ENCODE peak calls at places on chromosomes 11 and 22, in eight cellular contexts. S is H1, Y is neural progenitor cell, M is MM.1S, Q is RWPE2, O is bronchial epithelial cell, C is pancreas, U is lower lobe of right lung. J is an unnamed sample.

GRCh38 chr11:116773203-116774112 is 671 bp upstream of the BUD13 start:
- DNase-seq in S (no peak), Y (no peak), M (no peak), Q (no peak), O (peak; percentile 47), C (no peak), U (no peak), J (no peak)

GRCh38 chr22:19422440-19423301 is 8.9 kb downstream of the HIRA start:
- DNase-seq in S (no peak), Y (no peak), M (no peak), Q (no peak), O (no peak), C (no peak), U (no peak), J (peak; percentile 69)

GRCh38 chr11:123437236-123437979 is 7.3 kb downstream of the GRAMD1B start:
- DNase-seq in S (no peak), Y (no peak), M (no peak), Q (no peak), O (no peak), C (no peak), U (no peak), J (no peak)

GRCh38 chr11:10400856-10401255 is 54.2 kb upstream of the AMPD3 start:
- DNase-seq in S (no peak), Y (no peak), M (peak; percentile 71), Q (no peak), O (no peak), C (no peak), U (no peak), J (no peak)

GRCh38 chr11:121421149-121421906 is 30.8 kb upstream of the SORL1 start:
- DNase-seq in S (no peak), Y (no peak), M (no peak), Q (no peak), O (peak; percentile 29), C (no peak), U (no peak), J (no peak)

GRCh38 chr11:32088117-32088941 is 2.5 kb upstream of the RCN1 start:
- DNase-seq in S (no peak), Y (no peak), M (peak; percentile 48), Q (no peak), O (peak; percentile 85), C (peak; percentile 43), U (no peak), J (no peak)

GRCh38 chr22:46336119-46337078 is 885 bp downstream of the TRMU start:
- DNase-seq in S (no peak), Y (peak; percentile 70), M (peak; percentile 25), Q (no peak), O (peak; percentile 26), C (no peak), U (peak; percentile 59), J (no peak)

GRCh38 chr11:125371451-125371935 is 124.6 kb downstream of the FEZ1 start:
- DNase-seq in S (peak; percentile 88), Y (peak; percentile 96), M (no peak), Q (no peak), O (no peak), C (no peak), U (no peak), J (peak; percentile 39)

GRCh38 chr22:42074153-42074750 is at the start of gene PHETA2:
- DNase-seq in S (peak; percentile 67), Y (peak; percentile 32), M (no peak), Q (no peak), O (no peak), C (peak; percentile 49), U (peak; percentile 77), J (no peak)

GRCh38 chr11:61298663-61299244 is 3.6 kb upstream of the VWCE start:
- DNase-seq in S (no peak), Y (no peak), M (no peak), Q (no peak), O (no peak), C (no peak), U (no peak), J (no peak)

GRCh38 chr22:38327805-38328204 is 10.6 kb upstream of the CSNK1E start:
- DNase-seq in S (no peak), Y (no peak), M (no peak), Q (peak; percentile 88), O (peak; percentile 95), C (no peak), U (no peak), J (no peak)

GRCh38 chr11:75334976-75335375 is 16.5 kb downstream of the ARRB1 start:
- DNase-seq in S (no peak), Y (peak; percentile 41), M (no peak), Q (no peak), O (no peak), C (no peak), U (no peak), J (no peak)

GRCh38 chr11:61058583-61059259 is 43.6 kb upstream of the CD5 start:
- DNase-seq in S (no peak), Y (no peak), M (no peak), Q (peak; percentile 5), O (no peak), C (no peak), U (no peak), J (no peak)

GRCh38 chr22:44901301-44901700 is 108.5 kb downstream of the PHF21B start:
- DNase-seq in S (no peak), Y (no peak), M (no peak), Q (no peak), O (no peak), C (no peak), U (no peak), J (peak; percentile 7)

GRCh38 chr11:67983916-67984315 is 20.0 kb downstream of the UNC93B1 start:
- DNase-seq in S (no peak), Y (no peak), M (no peak), Q (no peak), O (no peak), C (no peak), U (no peak), J (no peak)

GRCh38 chr11:58577441-58578135 is 1.3 kb upstream of the ZFP91 start:
- DNase-seq in S (peak; percentile 74), Y (peak; percentile 61), M (peak; percentile 95), Q (no peak), O (peak; percentile 88), C (no peak), U (peak; percentile 80), J (peak; percentile 93)

GRCh38 chr11:72951193-72951592 is 137.0 kb downstream of the ATG16L2 start:
- DNase-seq in S (no peak), Y (no peak), M (no peak), Q (no peak), O (peak; percentile 77), C (no peak), U (peak; percentile 51), J (no peak)

DNA sequence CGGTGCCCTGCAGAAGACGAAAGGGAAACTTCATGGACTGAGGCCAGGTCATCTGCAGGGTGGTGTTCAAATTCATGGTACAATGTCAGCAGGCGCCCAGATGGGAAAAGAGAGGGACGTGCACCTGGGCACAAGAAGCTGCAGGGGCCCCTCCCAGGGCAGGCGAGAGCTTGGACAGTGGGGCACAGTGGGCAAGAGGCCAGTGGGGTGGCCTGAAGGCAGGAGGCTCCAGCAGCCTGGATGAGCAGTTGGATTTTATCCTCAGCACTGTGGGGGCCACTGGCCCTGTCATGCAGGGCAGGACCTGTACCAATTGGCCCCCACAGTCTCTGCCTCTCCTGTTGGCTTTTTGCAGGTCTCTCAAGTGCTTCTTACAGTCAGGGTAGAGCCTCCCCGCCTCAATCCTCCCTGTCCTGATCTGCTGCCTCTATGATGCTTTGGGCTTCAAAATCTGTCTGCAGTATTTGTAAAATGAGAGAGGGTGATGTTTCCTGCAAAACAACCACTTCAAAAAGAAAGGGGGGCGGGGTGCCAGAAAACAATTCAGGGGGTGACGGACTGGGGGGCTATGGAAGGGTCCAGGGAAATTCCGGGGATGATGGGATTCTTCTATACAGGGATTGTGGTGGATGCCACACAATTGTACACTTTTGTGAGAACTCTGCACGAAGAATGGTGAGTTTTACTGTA is 1.7 kb upstream of the BID start:
- DNase-seq in S (no peak), Y (no peak), M (no peak), Q (no peak), O (no peak), C (no peak), U (no peak), J (no peak)
- H3K4me3 ChIP-seq in S (no peak overlapping the region), Y (no peak overlapping the region), M (no peak overlapping the region), Q (no peak overlapping the region), O (no peak overlapping the region), C (no peak overlapping the region), U (no peak overlapping the region), J (peak overlapping the region; percentile 2)

GRCh38 chr22:50009765-50010675 is 2.5 kb downstream of the IL17REL start:
- DNase-seq in S (peak; percentile 49), Y (no peak), M (no peak), Q (no peak), O (no peak), C (no peak), U (peak; percentile 43), J (no peak)

GRCh38 chr22:50009251-50009650 is 3.3 kb downstream of the IL17REL start:
- DNase-seq in S (peak; percentile 46), Y (no peak), M (no peak), Q (no peak), O (no peak), C (no peak), U (peak; percentile 36), J (no peak)

GRCh38 chr22:50011447-50012200 is 941 bp downstream of the IL17REL start:
- DNase-seq in S (no peak), Y (no peak), M (no peak), Q (no peak), O (no peak), C (no peak), U (peak; percentile 53), J (no peak)

GRCh38 chr22:50012201-50013181 is at the start of gene IL17REL:
- DNase-seq in S (peak; percentile 54), Y (no peak), M (no peak), Q (peak; percentile 64), O (no peak), C (no peak), U (no peak), J (no peak)

GRCh38 chr22:50010676-50011446 is 1.7 kb downstream of the IL17REL start:
- DNase-seq in S (peak; percentile 54), Y (no peak), M (no peak), Q (no peak), O (no peak), C (no peak), U (peak; percentile 28), J (no peak)
- H3K4me3 ChIP-seq in S (peak overlapping the region; percentile 51), Y (peak overlapping the region; percentile 9), M (no peak overlapping the region), Q (no peak overlapping the region), O (no peak overlapping the region), C (no peak overlapping the region), U (no peak overlapping the region), J (peak overlapping the region; percentile 7)

GRCh38 chr11:79594839-79595238 is 154.0 kb upstream of the TENM4 start:
- DNase-seq in S (no peak), Y (no peak), M (no peak), Q (no peak), O (no peak), C (no peak), U (no peak), J (no peak)
- H3K4me3 ChIP-seq in S (no peak overlapping the region), Y (no peak overlapping the region), M (no peak overlapping the region), Q (no peak overlapping the region), O (no peak overlapping the region), C (no peak overlapping the region), U (no peak overlapping the region), J (no peak overlapping the region)

DNA sequence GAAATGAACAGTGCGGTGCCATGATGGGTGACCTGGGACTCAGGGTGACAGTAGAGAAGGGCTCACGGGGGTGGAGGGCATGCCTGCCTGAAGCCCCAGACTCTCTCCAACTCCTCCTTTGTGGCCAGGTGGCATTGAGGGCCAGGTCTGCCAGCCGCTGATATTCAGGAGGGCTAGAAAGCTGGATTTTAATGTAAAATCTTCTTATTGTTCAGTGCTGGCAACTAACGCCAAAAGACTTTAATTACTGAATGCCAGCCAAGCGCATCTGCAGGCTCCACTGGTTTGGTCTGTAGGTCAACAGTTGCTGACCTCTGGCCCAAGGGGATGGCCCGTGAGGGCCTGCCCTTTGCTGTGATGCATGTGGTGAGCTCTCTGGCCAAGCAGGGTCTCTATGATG is 10.3 kb downstream of the MRGPRG start:
- DNase-seq in S (no peak), Y (no peak), M (no peak), Q (no peak), O (no peak), C (no peak), U (no peak), J (no peak)
- H3K4me3 ChIP-seq in S (no peak overlapping the region), Y (no peak overlapping the region), M (no peak overlapping the region), Q (no peak overlapping the region), O (no peak overlapping the region), C (no peak overlapping the region), U (no peak overlapping the region), J (no peak overlapping the region)

J was measured in Jurkat, Clone E6-1.